ENCODE peak calls at places on chromosomes 16 and 17, in ten cellular contexts. Y is NAMALWA; R is GM10248; A is stimulated activated CD4-positive, alpha-beta T cell treated with anti-CD3 and anti-CD28 coated beads, Interleukin-2, amount 100 ng/mL, for 48 hours; J is psoas muscle; U is NCI-H1930; T is OCI-M1; K is uterus; E is NT2/D1; X is activated naive CD4-positive, alpha-beta T cell. O is an unnamed sample.
A peak's percentile ranks its signal among the peaks of the same experiment; 100 is the strongest.

GRCh38 chr17:77735341-77736206 is 222.9 kb upstream of the TNRC6C start:
- DNase-seq in A (no peak), E (no peak), R (no peak), K (peak; percentile 70), X (no peak), T (peak; percentile 39), U (no peak), Y (no peak), J (no peak), O (no peak)

GRCh38 chr16:79283578-79283977 is 317.0 kb downstream of the MAF start:
- DNase-seq in X (no peak), A (no peak), J (no peak), R (no peak), U (no peak), T (no peak), Y (no peak), E (no peak), K (no peak), O (no peak)

GRCh38 chr17:36851230-36851629 is 86.0 kb upstream of the LHX1 start:
- DNase-seq in K (no peak), A (no peak), Y (no peak), T (no peak), X (no peak), R (no peak), J (no peak), E (no peak), U (no peak), O (no peak)

GRCh38 chr16:53714080-53715050 is 10.4 kb downstream of the FTO start:
- DNase-seq in R (no peak), X (no peak), A (no peak), K (peak; percentile 33), T (no peak), E (no peak), Y (no peak), U (peak; percentile 88), J (no peak), O (no peak)

GRCh38 chr16:26688105-26688504 is 378.6 kb upstream of the C16orf82 start:
- DNase-seq in Y (no peak), A (no peak), E (no peak), U (no peak), J (no peak), T (no peak), X (no peak), R (no peak), K (no peak), O (no peak)

GRCh38 chr16:22007509-22008214 is at the start of gene MOSMO:
- DNase-seq in R (peak; percentile 89), E (peak; percentile 25), X (peak; percentile 40), A (peak; percentile 63), J (peak; percentile 86), T (peak; percentile 64), Y (peak; percentile 60), U (peak; percentile 33), K (peak; percentile 59), O (no peak)

GRCh38 chr16:10744370-10745030 is 858 bp downstream of the NUBP1 start:
- DNase-seq in R (no peak), X (no peak), E (peak; percentile 5), K (no peak), A (no peak), T (no peak), U (no peak), J (peak; percentile 61), Y (no peak), O (no peak)

GRCh38 chr17:38328620-38329019 is 15.1 kb downstream of the GPR179 start:
- DNase-seq in A (no peak), R (no peak), Y (no peak), T (no peak), J (no peak), K (no peak), E (no peak), U (no peak), X (no peak), O (no peak)

GRCh38 chr16:23379707-23380106 is 73.3 kb downstream of the COG7 start:
- DNase-seq in J (no peak), E (no peak), A (no peak), Y (no peak), R (no peak), T (no peak), X (no peak), U (no peak), K (no peak), O (no peak)

GRCh38 chr17:82520041-82520910 is 744 bp downstream of the FOXK2 start:
- DNase-seq in E (no peak), R (peak; percentile 45), J (peak; percentile 68), X (no peak), A (no peak), Y (peak; percentile 71), T (peak; percentile 67), U (no peak), K (no peak), O (no peak)

GRCh38 chr17:43151880-43152456 is 19.0 kb upstream of the NBR1 start:
- DNase-seq in Y (no peak), R (no peak), X (no peak), A (no peak), U (no peak), J (no peak), E (no peak), T (peak; percentile 29), K (no peak), O (no peak)

GRCh38 chr17:488993-489757 is 136.6 kb upstream of the RPH3AL start:
- DNase-seq in U (no peak), Y (peak; percentile 4), E (no peak), X (no peak), T (no peak), A (no peak), R (no peak), K (no peak), J (peak; percentile 62), O (no peak)

GRCh38 chr16:66911112-66911511 is 7.6 kb downstream of the CDH16 start:
- DNase-seq in J (peak; percentile 39), T (no peak), X (no peak), K (no peak), E (no peak), U (no peak), A (no peak), R (no peak), Y (no peak), O (no peak)

GRCh38 chr17:29162909-29163341 is 17.3 kb downstream of the MYO18A start:
- DNase-seq in J (no peak), K (peak; percentile 32), T (no peak), E (no peak), U (no peak), R (no peak), Y (no peak), X (no peak), A (no peak), O (no peak)

GRCh38 chr16:84648595-84649510 is 542 bp downstream of the KLHL36 start:
- DNase-seq in R (peak; percentile 84), E (no peak), K (peak; percentile 36), X (no peak), U (no peak), T (peak; percentile 30), J (peak; percentile 65), A (no peak), Y (peak; percentile 20), O (no peak)

GRCh38 chr17:45775576-45776011 is 8.5 kb upstream of the CRHR1 start:
- DNase-seq in J (peak; percentile 72), X (no peak), U (no peak), Y (no peak), T (no peak), E (no peak), R (no peak), K (no peak), A (no peak), O (no peak)

GRCh38 chr16:72932050-72932449 is 115.9 kb downstream of the ZFHX3 start:
- DNase-seq in E (no peak), J (no peak), X (no peak), Y (no peak), T (no peak), A (no peak), R (peak; percentile 32), U (no peak), K (no peak), O (no peak)

GRCh38 chr17:28612936-28613872 is 781 bp downstream of the RSKR start:
- DNase-seq in Y (peak; percentile 65), E (no peak), R (peak; percentile 39), T (peak; percentile 60), K (no peak), J (no peak), X (no peak), U (peak; percentile 5), A (no peak), O (no peak)

GRCh38 chr17:55144518-55144917 is 120.2 kb upstream of the HLF start:
- DNase-seq in U (no peak), R (no peak), A (no peak), X (no peak), K (no peak), J (no peak), E (no peak), T (no peak), Y (no peak), O (no peak)

GRCh38 chr17:7176870-7177209 is 2.3 kb downstream of the ASGR1 start:
- DNase-seq in U (no peak), X (no peak), A (no peak), T (no peak), E (no peak), R (peak; percentile 22), Y (no peak), K (no peak), J (no peak), O (no peak)

O was measured in AG09309.